ENCODE peak calls at places on chromosomes 2 and 18, in five cellular contexts. R is neuronal stem cell, W is H9, H is H1, I is trophoblast cell. Z is an unnamed sample.

GRCh38 chr2:20586379-20586715 is 64.6 kb downstream of the HS1BP3 start:
- DNase-seq in W (no peak), H (no peak), R (no peak), I (no peak), Z (no peak)

GRCh38 chr18:32093523-32093922 is 1.8 kb downstream of the RNF138 start:
- DNase-seq in H (no peak), I (no peak), W (no peak), R (no peak), Z (no peak)

GRCh38 chr2:195613922-195614321 is 43.1 kb upstream of the SLC39A10 start:
- DNase-seq in I (peak; percentile 95), W (no peak), R (no peak), H (no peak), Z (peak; percentile 94)

GRCh38 chr2:10966056-10966455 is 54.3 kb downstream of the KCNF1 start:
- DNase-seq in I (no peak), R (no peak), H (no peak), W (no peak), Z (no peak)

GRCh38 chr2:18987021-18987420 is 371.4 kb downstream of the OSR1 start:
- DNase-seq in R (no peak), H (no peak), W (no peak), I (no peak), Z (peak; percentile 62)

GRCh38 chr2:96510931-96511595 is 5.9 kb upstream of the NEURL3 start:
- DNase-seq in I (no peak), R (no peak), H (no peak), W (no peak), Z (no peak)

GRCh38 chr2:1681323-1682310 is 62.7 kb downstream of the PXDN start:
- DNase-seq in I (no peak), W (no peak), H (no peak), R (no peak), Z (no peak)

GRCh38 chr2:168119519-168120141 is 127.8 kb downstream of the STK39 start:
- DNase-seq in H (no peak), R (peak; percentile 69), W (no peak), I (peak; percentile 77), Z (peak; percentile 70)

GRCh38 chr2:234003972-234004617 is 46.4 kb upstream of the SPP2 start:
- DNase-seq in R (no peak), I (peak; percentile 3), H (no peak), W (peak; percentile 33), Z (peak; percentile 73)

GRCh38 chr2:127623388-127624320 is 22.3 kb upstream of the GPR17 start:
- DNase-seq in I (no peak), H (no peak), W (peak; percentile 23), R (no peak), Z (peak; percentile 37)

GRCh38 chr18:70513502-70514171 is 224.8 kb downstream of the SOCS6 start:
- DNase-seq in W (no peak), I (no peak), H (no peak), R (no peak), Z (no peak)

GRCh38 chr18:5413447-5413846 is 117.9 kb upstream of the ZBTB14 start:
- DNase-seq in R (no peak), I (peak; percentile 36), H (no peak), W (no peak), Z (peak; percentile 1)
- H2BK12ac ChIP-seq in R (no peak overlapping the region), I (no peak overlapping the region), H (no peak overlapping the region), W (no peak overlapping the region), Z (no peak overlapping the region)

DNA sequence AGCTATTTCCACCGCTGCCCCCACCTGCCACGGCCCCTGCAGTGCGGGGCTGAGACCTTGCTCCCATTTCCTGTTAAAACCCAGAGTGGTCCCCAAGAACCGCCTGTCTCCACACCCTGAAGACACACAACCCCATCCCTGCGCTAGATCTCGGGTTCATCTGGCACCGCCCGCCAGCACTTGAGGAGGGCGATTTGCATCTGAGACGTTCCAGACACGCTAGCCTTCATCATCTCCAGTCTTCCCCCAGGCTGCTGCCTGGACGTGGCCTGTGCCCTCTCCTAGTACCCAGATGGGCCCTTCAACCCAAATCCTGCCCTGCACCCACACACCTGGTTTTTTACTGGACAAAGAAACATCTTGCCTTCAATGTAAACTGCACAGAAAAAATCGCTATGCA is 49.8 kb downstream of the SLC66A2 start:
- DNase-seq in I (no peak), H (no peak), W (no peak), R (no peak), Z (no peak)
- H3K9me3 ChIP-seq in I (peaks cover 56% of the 10 kb centered on the region), H (peaks cover 73% of the 10 kb centered on the region), W (peaks cover 21% of the 10 kb centered on the region), R (peaks cover 55% of the 10 kb centered on the region), Z (peaks cover 25% of the 10 kb centered on the region)

GRCh38 chr2:101768480-101769077 is 71.1 kb downstream of the MAP4K4 start:
- DNase-seq in R (no peak), H (no peak), W (no peak), I (no peak), Z (no peak)

GRCh38 chr2:101766871-101767739 is 69.6 kb downstream of the MAP4K4 start:
- DNase-seq in W (no peak), R (peak; percentile 81), I (peak; percentile 79), H (no peak), Z (peak; percentile 90)

GRCh38 chr2:101762451-101763171 is 65.1 kb downstream of the MAP4K4 start:
- DNase-seq in I (peak; percentile 91), W (no peak), H (no peak), R (no peak), Z (no peak)

GRCh38 chr2:101763496-101764333 is 66.2 kb downstream of the MAP4K4 start:
- DNase-seq in I (peak; percentile 97), R (no peak), H (no peak), W (no peak), Z (no peak)

GRCh38 chr2:101766337-101766736 is 68.8 kb downstream of the MAP4K4 start:
- DNase-seq in W (no peak), I (no peak), R (no peak), H (no peak), Z (no peak)
- H2BK5ac ChIP-seq in W (no peak overlapping the region), I (no peak overlapping the region), R (no peak overlapping the region), H (no peak overlapping the region), Z (no peak overlapping the region)

GRCh38 chr18:9289698-9290097 is 44.9 kb upstream of the TWSG1 start:
- DNase-seq in I (no peak), R (no peak), W (no peak), H (no peak), Z (no peak)
- H2BK12ac ChIP-seq in I (no peak overlapping the region), R (no peak overlapping the region), W (no peak overlapping the region), H (no peak overlapping the region), Z (no peak overlapping the region)

GRCh38 chr2:38327580-38327979 is 49.5 kb downstream of the ATL2 start:
- DNase-seq in I (no peak), R (no peak), W (no peak), H (no peak), Z (no peak)
- H3K9me3 ChIP-seq in I (no peaks in the 10 kb centered on the region), R (no peaks in the 10 kb centered on the region), W (no peaks in the 10 kb centered on the region), H (no peaks in the 10 kb centered on the region), Z (peaks cover 13% of the 10 kb centered on the region)

GRCh38 chr18:58590827-58591226 is 38.1 kb downstream of the ALPK2 start:
- DNase-seq in I (peak; percentile 25), H (no peak), R (no peak), W (no peak), Z (no peak)
- H2BK5ac ChIP-seq in I (peak overlapping the region; percentile 93), H (no peak overlapping the region), R (no peak overlapping the region), W (no peak overlapping the region), Z (peak overlapping the region; percentile 98)

DNA sequence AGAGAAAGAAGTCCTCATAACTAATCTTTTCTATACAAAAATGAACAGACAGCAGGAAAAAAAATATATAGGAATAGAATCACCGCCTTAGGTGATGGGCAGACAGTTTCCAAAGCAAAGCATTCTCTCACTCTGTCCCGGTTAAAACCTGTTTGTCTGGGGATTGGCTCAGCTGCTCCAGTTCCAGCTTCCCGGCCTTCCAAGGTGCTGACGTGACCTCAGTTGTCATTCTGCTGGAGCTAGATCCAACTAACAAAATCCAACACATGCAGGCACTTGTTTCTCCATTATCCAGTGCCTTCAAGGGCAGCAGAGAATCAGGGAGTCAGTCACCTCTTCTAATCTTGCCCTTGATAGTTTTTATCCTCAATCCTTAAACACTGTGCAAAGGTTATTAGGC is 52.8 kb downstream of the IKZF2 start:
- DNase-seq in R (no peak), H (no peak), W (no peak), I (peak; percentile 78), Z (no peak)
- H2BK12ac ChIP-seq in R (no peak overlapping the region), H (no peak overlapping the region), W (no peak overlapping the region), I (no peak overlapping the region), Z (no peak overlapping the region)

Z was measured in mesenchymal stem cell.